ENCODE peak calls at places on chromosomes 4 and X, in seven cellular contexts. I, A, E, G, J, L and H are unnamed samples.

GRCh38 chr4:152408514-152409327 is 127.2 kb downstream of the FBXW7 start:
- DNase-seq in I (no peak), A (peak), E (peak), G (no peak), J (peak), L (peak), H (peak)

GRCh38 chrX:19709812-19710518 is 177.4 kb downstream of the SH3KBP1 start:
- DNase-seq in I (no peak), A (peak), E (peak), G (no peak), J (no peak), L (no peak), H (peak)

GRCh38 chr4:82123934-82124333 is 249.9 kb downstream of the HNRNPD start:
- DNase-seq in I (no peak), A (no peak), E (no peak), G (no peak), J (no peak), L (no peak), H (no peak)

GRCh38 chr4:54066088-54066415 is 1.6 kb upstream of the CHIC2 start:
- DNase-seq in I (peak), A (no peak), E (no peak), G (no peak), J (no peak), L (no peak), H (no peak)

GRCh38 chr4:24980064-24980690 is 50.6 kb downstream of the LGI2 start:
- DNase-seq in I (no peak), A (peak), E (no peak), G (peak), J (peak), L (peak), H (peak)

GRCh38 chr4:142194905-142195304 is 558.5 kb downstream of the IL15 start:
- DNase-seq in I (no peak), A (no peak), E (no peak), G (no peak), J (no peak), L (no peak), H (no peak)

GRCh38 chr4:38128478-38129451 is 168.6 kb downstream of the PTTG2 start:
- DNase-seq in I (no peak), A (no peak), E (no peak), G (peak), J (no peak), L (no peak), H (peak)

GRCh38 chrX:1463581-1464281 is 11.0 kb upstream of the ASMTL start:
- DNase-seq in I (peak), A (no peak), E (no peak), G (no peak), J (no peak), L (no peak), H (no peak)

GRCh38 chr4:72302981-72303704 is 265.9 kb downstream of the ADAMTS3 start:
- DNase-seq in I (no peak), A (peak), E (peak), G (peak), J (no peak), L (peak), H (peak)

GRCh38 chrX:130025256-130025655 is 42.8 kb downstream of the BCORL1 start:
- DNase-seq in I (no peak), A (no peak), E (no peak), G (no peak), J (no peak), L (no peak), H (no peak)

GRCh38 chr4:54913751-54914526 is 211.5 kb downstream of the KDR start:
- DNase-seq in I (no peak), A (no peak), E (no peak), G (no peak), J (no peak), L (no peak), H (no peak)

GRCh38 chrX:38804481-38805293 is 3.4 kb downstream of the MID1IP1 start:
- DNase-seq in I (peak), A (no peak), E (no peak), G (no peak), J (no peak), L (peak), H (peak)

GRCh38 chrX:119190251-119190651 is 45.8 kb upstream of the PGRMC1 start:
- DNase-seq in I (no peak), A (no peak), E (no peak), G (no peak), J (no peak), L (no peak), H (no peak)

GRCh38 chr4:141409556-141409955 is 188.9 kb downstream of the ZNF330 start:
- DNase-seq in I (no peak), A (no peak), E (no peak), G (no peak), J (no peak), L (no peak), H (no peak)

GRCh38 chrX:70132244-70132643 is 1.0 kb upstream of the IGBP1 start:
- DNase-seq in I (no peak), A (peak), E (no peak), G (no peak), J (no peak), L (no peak), H (peak)

GRCh38 chr4:169996379-169997245 is 29.6 kb downstream of the MFAP3L start:
- DNase-seq in I (no peak), A (no peak), E (no peak), G (no peak), J (no peak), L (no peak), H (no peak)

GRCh38 chr4:2858451-2859217 is 15.0 kb downstream of the ADD1 start:
- DNase-seq in I (no peak), A (no peak), E (no peak), G (no peak), J (no peak), L (no peak), H (no peak)

GRCh38 chrX:152960115-152960514 is 33.8 kb downstream of the PNMA5 start:
- DNase-seq in I (no peak), A (no peak), E (no peak), G (no peak), J (no peak), L (no peak), H (peak)

GRCh38 chr4:150664935-150665334 is 83.0 kb downstream of the MAB21L2 start:
- DNase-seq in I (no peak), A (no peak), E (no peak), G (no peak), J (no peak), L (no peak), H (peak)

GRCh38 chrX:71533514-71533849 is 578 bp downstream of the OGT start:
- DNase-seq in I (no peak), A (no peak), E (no peak), G (no peak), J (no peak), L (no peak), H (no peak)

GRCh38 chr4:123479944-123480343 is 83.3 kb downstream of the SPRY1 start:
- DNase-seq in I (no peak), A (no peak), E (no peak), G (no peak), J (no peak), L (no peak), H (peak)

GRCh38 chrX:24561121-24561520 is 86.0 kb downstream of the PCYT1B start:
- DNase-seq in I (no peak), A (peak), E (no peak), G (no peak), J (no peak), L (no peak), H (peak)

GRCh38 chr4:55887594-55887993 is 34.1 kb downstream of the EXOC1 start:
- DNase-seq in I (no peak), A (peak), E (no peak), G (no peak), J (no peak), L (no peak), H (no peak)

GRCh38 chr4:112403072-112403945 is 106.1 kb downstream of the ALPK1 start:
- DNase-seq in I (no peak), A (no peak), E (peak), G (no peak), J (peak), L (peak), H (no peak)

GRCh38 chr4:86918539-86919072 is 16.2 kb upstream of the AFF1 start:
- DNase-seq in I (no peak), A (no peak), E (peak), G (no peak), J (no peak), L (no peak), H (peak)

GRCh38 chr4:129323630-129324029 is 227.7 kb downstream of the C4orf33 start:
- DNase-seq in I (no peak), A (no peak), E (no peak), G (no peak), J (no peak), L (no peak), H (no peak)

GRCh38 chr4:43112139-43112538 is 219.6 kb downstream of the GRXCR1 start:
- DNase-seq in I (no peak), A (no peak), E (no peak), G (no peak), J (no peak), L (no peak), H (no peak)

GRCh38 chrX:55758033-55758432 is 40.5 kb downstream of the RRAGB start:
- DNase-seq in I (no peak), A (no peak), E (no peak), G (no peak), J (no peak), L (no peak), H (peak)

GRCh38 chr4:142080960-142081359 is 444.6 kb downstream of the IL15 start:
- DNase-seq in I (no peak), A (no peak), E (no peak), G (no peak), J (no peak), L (no peak), H (no peak)

GRCh38 chr4:121869841-121870822 is at the start of gene BBS7:
- DNase-seq in I (peak), A (peak), E (peak), G (peak), J (peak), L (peak), H (peak)

GRCh38 chr4:8114456-8115202 is 44.0 kb downstream of the ABLIM2 start:
- DNase-seq in I (no peak), A (no peak), E (no peak), G (no peak), J (no peak), L (no peak), H (no peak)

GRCh38 chrX:30812326-30812725 is 76.7 kb downstream of the TAB3 start:
- DNase-seq in I (no peak), A (no peak), E (peak), G (no peak), J (no peak), L (no peak), H (no peak)

GRCh38 chrX:111917591-111917990 is 41.6 kb downstream of the TRPC5OS start:
- DNase-seq in I (no peak), A (no peak), E (no peak), G (no peak), J (no peak), L (no peak), H (no peak)

GRCh38 chrX:9770319-9770718 is 4.7 kb upstream of the GPR143 start:
- DNase-seq in I (no peak), A (no peak), E (no peak), G (no peak), J (no peak), L (no peak), H (peak)

GRCh38 chrX:69032601-69033000 is 132.7 kb downstream of the PJA1 start:
- DNase-seq in I (peak), A (no peak), E (no peak), G (no peak), J (no peak), L (no peak), H (peak)

GRCh38 chr4:155403886-155404285 is 27.1 kb upstream of the MAP9 start:
- DNase-seq in I (no peak), A (peak), E (peak), G (no peak), J (peak), L (peak), H (peak)

GRCh38 chr4:73897380-73898136 is 28.4 kb downstream of the CXCL1 start:
- DNase-seq in I (no peak), A (no peak), E (peak), G (no peak), J (no peak), L (no peak), H (no peak)